ENCODE peak calls at places on chromosomes 11 and 22, in four cellular contexts. R, B, F and S are unnamed samples.

GRCh38 chr22:28187612-28188011 is 268.6 kb upstream of the PITPNB start:
- DNase-seq in F (no peak), B (no peak), R (no peak), S (no peak)

GRCh38 chr11:75719639-75720239 is 2.1 kb downstream of the MOGAT2 start:
- DNase-seq in B (no peak), R (no peak), F (peak), S (no peak)

GRCh38 chr11:69437001-69437875 is 44.2 kb upstream of the LINC01488 start:
- DNase-seq in B (no peak), F (peak), R (no peak), S (peak)

GRCh38 chr11:73393479-73394415 is 17.5 kb downstream of the RELT start:
- DNase-seq in F (peak), R (no peak), B (peak), S (peak)

GRCh38 chr11:126834149-126834548 is 166.4 kb downstream of the KIRREL3 start:
- DNase-seq in F (no peak), R (no peak), B (no peak), S (no peak)

GRCh38 chr11:62664405-62665074 is 470 bp downstream of the C11orf98 start:
- DNase-seq in B (peak), R (no peak), F (peak), S (peak)

GRCh38 chr11:103798456-103798855 is 238.0 kb upstream of the DDI1 start:
- DNase-seq in B (no peak), F (no peak), R (no peak), S (no peak)

GRCh38 chr11:119589011-119589410 is 140.0 kb downstream of the NECTIN1 start:
- DNase-seq in B (no peak), F (no peak), R (no peak), S (no peak)

GRCh38 chr11:76793834-76794291 is 10.7 kb downstream of the TSKU start:
- DNase-seq in B (no peak), F (no peak), R (no peak), S (no peak)

GRCh38 chr11:63212742-63213141 is 30.7 kb downstream of the SLC22A25 start:
- DNase-seq in F (peak), B (peak), R (no peak), S (no peak)

GRCh38 chr22:26398741-26399153 is 30.3 kb upstream of the ASPHD2 start:
- DNase-seq in R (no peak), B (peak), F (no peak), S (peak)

GRCh38 chr11:64916040-64916847 is 765 bp downstream of the ATG2A start:
- DNase-seq in F (peak), R (no peak), B (peak), S (no peak)

GRCh38 chr22:40231618-40232313 is 54.0 kb downstream of the TNRC6B start:
- DNase-seq in R (no peak), F (no peak), B (no peak), S (no peak)

GRCh38 chr11:62855571-62856332 is 16.4 kb upstream of the WDR74 start:
- DNase-seq in R (peak), F (peak), B (peak), S (peak)

GRCh38 chr11:104705475-104706195 is 192.6 kb downstream of the CASP12 start:
- DNase-seq in B (no peak), F (no peak), R (peak), S (no peak)

GRCh38 chr11:69355346-69355940 is 61.5 kb downstream of the MYEOV start:
- DNase-seq in F (no peak), B (no peak), R (no peak), S (no peak)

GRCh38 chr11:100753144-100753543 is 66.1 kb downstream of the ARHGAP42 start:
- DNase-seq in B (no peak), R (no peak), F (no peak), S (peak)

GRCh38 chr11:11163256-11163655 is 189.8 kb downstream of the CSNK2A3 start:
- DNase-seq in B (peak), R (no peak), F (peak), S (no peak)

GRCh38 chr22:19473578-19473977 is 5.4 kb downstream of the UFD1 start:
- DNase-seq in F (no peak), R (no peak), B (no peak), S (no peak)

GRCh38 chr22:24486501-24486921 is 8.6 kb upstream of the UPB1 start:
- DNase-seq in F (peak), B (no peak), R (no peak), S (no peak)

GRCh38 chr11:109096266-109096665 is 325.7 kb upstream of the C11orf87 start:
- DNase-seq in R (no peak), F (no peak), B (no peak), S (no peak)

GRCh38 chr11:131185915-131186314 is 184.5 kb upstream of the NTM start:
- DNase-seq in R (no peak), F (no peak), B (no peak), S (no peak)

GRCh38 chr11:10350341-10350740 is 45.5 kb downstream of the ADM start:
- DNase-seq in R (no peak), F (peak), B (no peak), S (peak)

GRCh38 chr11:69307871-69308381 is 14.0 kb downstream of the MYEOV start:
- DNase-seq in B (no peak), R (no peak), F (no peak), S (no peak)

GRCh38 chr11:33350287-33350686 is 93.1 kb downstream of the HIPK3 start:
- DNase-seq in R (no peak), F (no peak), B (no peak), S (no peak)

GRCh38 chr11:118247041-118247440 is 5.1 kb downstream of the MPZL3 start:
- DNase-seq in B (no peak), R (no peak), F (peak), S (no peak)

GRCh38 chr11:118241191-118242098 is 10.7 kb downstream of the MPZL3 start:
- DNase-seq in B (peak), R (no peak), F (peak), S (no peak)

GRCh38 chr11:118243161-118243560 is 9.0 kb downstream of the MPZL3 start:
- DNase-seq in B (no peak), R (no peak), F (no peak), S (no peak)

GRCh38 chr11:118243993-118244762 is 8.0 kb downstream of the MPZL3 start:
- DNase-seq in R (no peak), F (no peak), B (no peak), S (no peak)

GRCh38 chr11:118245946-118246562 is 6.1 kb downstream of the MPZL3 start:
- DNase-seq in F (no peak), B (no peak), R (no peak), S (no peak)
- TF ChIP-seq NR2C2 in F (no peak), B (no peak), R (no peak), S (no peak)

GRCh38 chr11:12174145-12175143 is 64.1 kb downstream of the MICAL2 start:
- DNase-seq in R (peak), B (no peak), F (no peak), S (no peak)
- TF ChIP-seq USF2 in R (no peak), B (no peak), F (no peak), S (no peak)

GRCh38 chr22:41831383-41831782 is 1.5 kb upstream of the SREBF2 start:
- DNase-seq in B (no peak), R (no peak), F (no peak), S (no peak)
- TF ChIP-seq NR2C2 in B (no peak), R (no peak), F (no peak), S (no peak)

DNA sequence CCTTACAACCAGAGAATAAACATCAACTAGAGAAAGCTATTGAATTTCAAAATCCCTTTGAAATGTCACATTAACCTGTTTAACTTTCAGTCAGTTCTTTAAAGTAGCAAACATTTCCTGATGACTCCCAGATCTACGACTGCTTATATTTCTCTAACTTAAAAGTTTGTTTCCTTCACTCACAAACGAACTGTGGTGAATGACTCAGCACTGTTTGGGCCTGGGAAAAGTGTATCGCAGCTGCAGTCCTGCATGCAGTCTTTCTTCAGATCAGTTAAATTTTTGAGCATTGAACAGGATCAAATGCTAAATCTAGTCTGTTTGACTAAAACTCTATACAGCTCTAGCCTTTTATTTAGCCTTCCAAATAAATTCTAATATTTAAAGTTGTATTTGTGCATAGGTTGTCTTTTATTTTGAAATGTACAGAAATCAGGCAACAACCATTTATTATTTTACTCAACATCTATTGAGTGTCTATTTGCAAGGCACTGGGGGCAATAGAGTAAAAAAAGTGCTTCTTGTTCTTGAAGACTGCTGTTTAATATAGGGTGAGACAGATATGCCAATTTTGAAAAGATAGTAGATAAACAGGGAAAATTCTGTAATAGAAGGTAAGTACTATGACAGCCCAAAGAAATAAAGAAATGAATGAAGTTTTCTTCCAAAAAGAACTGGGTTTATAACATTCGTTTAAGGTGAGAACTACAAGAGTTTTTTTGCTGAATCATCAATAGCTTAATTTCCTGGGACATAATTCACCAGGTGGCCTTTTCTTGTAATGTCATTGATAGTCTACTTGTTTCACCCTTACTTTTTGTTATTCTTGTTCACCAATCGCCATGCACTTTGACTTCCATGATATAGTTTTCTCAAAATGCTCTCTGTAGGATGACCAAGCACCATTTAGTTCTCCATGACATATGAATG is 235.4 kb downstream of the METTL15 start:
- DNase-seq in F (peak), R (no peak), B (peak), S (no peak)
- TF ChIP-seq USF2 in F (no peak), R (no peak), B (no peak), S (no peak)

GRCh38 chr22:37501610-37502341 is 15.6 kb upstream of the MFNG start:
- DNase-seq in R (no peak), B (peak), F (peak), S (no peak)
- TF ChIP-seq NR2C2 in R (no peak), B (no peak), F (peak), S (no peak)